ENCODE peak calls at places on chromosomes 13 and 19, in eight cellular contexts. One of them, this sample, is unnamed.

GRCh38 chr19:23981863-23982262 is 67.2 kb downstream of the ZNF726 start:
- ATAC-seq in HepG2: no peak
- ATAC-seq in Panc1: no peak
- ATAC-seq in HCT116: no peak
- ATAC-seq in GM23338: no peak
- ATAC-seq in K562: no peak
- ATAC-seq in upper lobe of left lung: no peak
- ATAC-seq in GM12878: no peak
- ATAC-seq in this sample: no peak

GRCh38 chr19:8116437-8117293 is 32.7 kb downstream of the FBN3 start:
- ATAC-seq in HepG2: peak
- ATAC-seq in Panc1: peak
- ATAC-seq in HCT116: peak
- ATAC-seq in GM23338: no peak
- ATAC-seq in K562: no peak
- ATAC-seq in upper lobe of left lung: no peak
- ATAC-seq in GM12878: peak
- ATAC-seq in this sample: no peak

GRCh38 chr13:113275387-113275786 is 21.7 kb upstream of the LAMP1 start:
- ATAC-seq in HepG2: peak
- ATAC-seq in Panc1: peak
- ATAC-seq in HCT116: peak
- ATAC-seq in GM23338: peak
- ATAC-seq in K562: peak
- ATAC-seq in upper lobe of left lung: peak
- ATAC-seq in GM12878: peak
- ATAC-seq in this sample: no peak

GRCh38 chr19:2586196-2586595 is 110.3 kb downstream of the GADD45B start:
- ATAC-seq in HepG2: no peak
- ATAC-seq in Panc1: no peak
- ATAC-seq in HCT116: no peak
- ATAC-seq in GM23338: no peak
- ATAC-seq in K562: no peak
- ATAC-seq in upper lobe of left lung: no peak
- ATAC-seq in GM12878: no peak
- ATAC-seq in this sample: no peak

GRCh38 chr13:87311165-87311564 is 360.0 kb upstream of the SLITRK5 start:
- ATAC-seq in HepG2: no peak
- ATAC-seq in Panc1: no peak
- ATAC-seq in HCT116: no peak
- ATAC-seq in GM23338: no peak
- ATAC-seq in K562: no peak
- ATAC-seq in upper lobe of left lung: no peak
- ATAC-seq in GM12878: peak
- ATAC-seq in this sample: no peak

GRCh38 chr13:112013665-112014064 is 53.3 kb upstream of the SOX1 start:
- ATAC-seq in HepG2: no peak
- ATAC-seq in Panc1: no peak
- ATAC-seq in HCT116: no peak
- ATAC-seq in GM23338: no peak
- ATAC-seq in K562: no peak
- ATAC-seq in upper lobe of left lung: no peak
- ATAC-seq in GM12878: no peak
- ATAC-seq in this sample: no peak

GRCh38 chr13:40764587-40765403 is 6.2 kb downstream of the MRPS31 start:
- ATAC-seq in HepG2: no peak
- ATAC-seq in Panc1: no peak
- ATAC-seq in HCT116: no peak
- ATAC-seq in GM23338: no peak
- ATAC-seq in K562: no peak
- ATAC-seq in upper lobe of left lung: no peak
- ATAC-seq in GM12878: peak
- ATAC-seq in this sample: no peak

GRCh38 chr19:8340341-8341096 is 2.5 kb downstream of the KANK3 start:
- ATAC-seq in HepG2: peak
- ATAC-seq in Panc1: no peak
- ATAC-seq in HCT116: no peak
- ATAC-seq in GM23338: peak
- ATAC-seq in K562: peak
- ATAC-seq in upper lobe of left lung: peak
- ATAC-seq in GM12878: no peak
- ATAC-seq in this sample: peak

GRCh38 chr13:50589651-50590054 is 253.8 kb downstream of the DLEU7 start:
- ATAC-seq in HepG2: no peak
- ATAC-seq in Panc1: peak
- ATAC-seq in HCT116: no peak
- ATAC-seq in GM23338: no peak
- ATAC-seq in K562: peak
- ATAC-seq in upper lobe of left lung: peak
- ATAC-seq in GM12878: no peak
- ATAC-seq in this sample: no peak
- TF ChIP-seq POLR2AphosphoS5 in HepG2: no peak
- TF ChIP-seq POLR2AphosphoS5 in Panc1: no peak
- TF ChIP-seq POLR2AphosphoS5 in HCT116: no peak
- TF ChIP-seq POLR2AphosphoS5 in GM23338: no peak
- TF ChIP-seq POLR2AphosphoS5 in K562: no peak
- TF ChIP-seq POLR2AphosphoS5 in upper lobe of left lung: no peak
- TF ChIP-seq POLR2AphosphoS5 in GM12878: no peak
- TF ChIP-seq POLR2AphosphoS5 in this sample: no peak

GRCh38 chr19:15448014-15448777 is 1.6 kb downstream of the WIZ start:
- ATAC-seq in HepG2: no peak
- ATAC-seq in Panc1: no peak
- ATAC-seq in HCT116: no peak
- ATAC-seq in GM23338: no peak
- ATAC-seq in K562: no peak
- ATAC-seq in upper lobe of left lung: no peak
- ATAC-seq in GM12878: no peak
- ATAC-seq in this sample: no peak

GRCh38 chr19:15448778-15449619 is 757 bp downstream of the WIZ start:
- ATAC-seq in HepG2: peak
- ATAC-seq in Panc1: peak
- ATAC-seq in HCT116: no peak
- ATAC-seq in GM23338: peak
- ATAC-seq in K562: no peak
- ATAC-seq in upper lobe of left lung: no peak
- ATAC-seq in GM12878: peak
- ATAC-seq in this sample: no peak

GRCh38 chr19:15452111-15453047 is 2.6 kb upstream of the WIZ start:
- ATAC-seq in HepG2: peak
- ATAC-seq in Panc1: peak
- ATAC-seq in HCT116: peak
- ATAC-seq in GM23338: peak
- ATAC-seq in K562: peak
- ATAC-seq in upper lobe of left lung: peak
- ATAC-seq in GM12878: peak
- ATAC-seq in this sample: peak

GRCh38 chr19:15450528-15450890 is 753 bp upstream of the WIZ start:
- ATAC-seq in HepG2: no peak
- ATAC-seq in Panc1: no peak
- ATAC-seq in HCT116: no peak
- ATAC-seq in GM23338: no peak
- ATAC-seq in K562: no peak
- ATAC-seq in upper lobe of left lung: no peak
- ATAC-seq in GM12878: no peak
- ATAC-seq in this sample: no peak

DNA sequence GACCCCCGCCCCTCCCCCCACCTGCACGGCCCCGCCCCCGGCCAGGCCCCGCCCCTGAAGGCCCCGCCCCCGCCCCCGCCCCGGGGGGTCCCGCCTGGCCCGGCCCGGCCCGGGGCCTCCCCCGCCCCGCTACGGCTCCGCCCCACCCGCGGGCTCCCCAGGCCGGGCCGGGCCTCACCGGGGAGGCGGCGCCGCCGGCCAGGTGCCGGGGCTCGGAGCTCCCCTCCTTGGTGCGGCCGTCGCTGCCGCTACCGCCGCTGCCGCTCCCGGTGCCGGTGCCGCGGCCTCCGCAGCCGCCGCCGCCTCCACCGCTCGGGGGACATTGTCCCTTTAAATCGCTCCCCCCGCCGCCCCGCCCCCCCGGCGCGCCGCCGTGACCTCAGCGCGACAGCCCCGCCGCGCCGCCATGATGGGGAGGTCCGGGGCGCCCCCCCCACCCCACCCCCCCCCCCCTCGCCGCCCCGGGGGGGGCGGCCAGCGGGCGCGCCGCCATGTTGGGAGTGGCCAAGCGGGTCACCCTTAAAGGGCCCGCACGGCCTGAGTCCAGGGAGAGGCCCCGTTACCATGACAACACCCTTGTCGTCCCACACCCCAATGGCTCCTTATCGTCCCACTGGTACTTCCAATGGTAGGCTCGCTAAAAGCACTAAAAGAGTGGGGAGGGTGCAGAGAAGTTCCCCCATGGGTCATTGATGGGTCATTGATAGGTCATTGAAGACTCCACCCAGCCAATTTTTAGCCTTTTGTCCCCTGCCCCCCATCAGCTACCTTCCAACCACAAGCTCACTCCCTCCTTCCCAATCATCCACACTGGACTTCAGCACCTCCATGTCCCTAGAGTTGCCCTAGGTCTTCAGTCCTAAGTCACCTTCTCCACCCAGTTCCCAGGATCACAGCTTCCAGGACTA is at the start of gene WIZ:
- ATAC-seq in HepG2: no peak
- ATAC-seq in Panc1: peak
- ATAC-seq in HCT116: peak
- ATAC-seq in GM23338: no peak
- ATAC-seq in K562: peak
- ATAC-seq in upper lobe of left lung: peak
- ATAC-seq in GM12878: peak
- ATAC-seq in this sample: peak
- TF ChIP-seq POLR2AphosphoS5 in HepG2: no peak
- TF ChIP-seq POLR2AphosphoS5 in Panc1: no peak
- TF ChIP-seq POLR2AphosphoS5 in HCT116: no peak
- TF ChIP-seq POLR2AphosphoS5 in GM23338: no peak
- TF ChIP-seq POLR2AphosphoS5 in K562: no peak
- TF ChIP-seq POLR2AphosphoS5 in upper lobe of left lung: peak
- TF ChIP-seq POLR2AphosphoS5 in GM12878: peak
- TF ChIP-seq POLR2AphosphoS5 in this sample: no peak

GRCh38 chr13:21060827-21061076 is 634 bp downstream of the LATS2 start:
- ATAC-seq in HepG2: no peak
- ATAC-seq in Panc1: peak
- ATAC-seq in HCT116: no peak
- ATAC-seq in GM23338: no peak
- ATAC-seq in K562: no peak
- ATAC-seq in upper lobe of left lung: no peak
- ATAC-seq in GM12878: no peak
- ATAC-seq in this sample: no peak

GRCh38 chr13:21063031-21063430 is 1.6 kb upstream of the LATS2 start:
- ATAC-seq in HepG2: no peak
- ATAC-seq in Panc1: no peak
- ATAC-seq in HCT116: no peak
- ATAC-seq in GM23338: no peak
- ATAC-seq in K562: no peak
- ATAC-seq in upper lobe of left lung: no peak
- ATAC-seq in GM12878: no peak
- ATAC-seq in this sample: no peak

GRCh38 chr13:21061077-21061945 is at the start of gene LATS2:
- ATAC-seq in HepG2: peak
- ATAC-seq in Panc1: peak
- ATAC-seq in HCT116: peak
- ATAC-seq in GM23338: peak
- ATAC-seq in K562: peak
- ATAC-seq in upper lobe of left lung: peak
- ATAC-seq in GM12878: peak
- ATAC-seq in this sample: peak

GRCh38 chr13:21058361-21058760 is 3.0 kb downstream of the LATS2 start:
- ATAC-seq in HepG2: no peak
- ATAC-seq in Panc1: no peak
- ATAC-seq in HCT116: no peak
- ATAC-seq in GM23338: no peak
- ATAC-seq in K562: no peak
- ATAC-seq in upper lobe of left lung: no peak
- ATAC-seq in GM12878: no peak
- ATAC-seq in this sample: no peak

DNA sequence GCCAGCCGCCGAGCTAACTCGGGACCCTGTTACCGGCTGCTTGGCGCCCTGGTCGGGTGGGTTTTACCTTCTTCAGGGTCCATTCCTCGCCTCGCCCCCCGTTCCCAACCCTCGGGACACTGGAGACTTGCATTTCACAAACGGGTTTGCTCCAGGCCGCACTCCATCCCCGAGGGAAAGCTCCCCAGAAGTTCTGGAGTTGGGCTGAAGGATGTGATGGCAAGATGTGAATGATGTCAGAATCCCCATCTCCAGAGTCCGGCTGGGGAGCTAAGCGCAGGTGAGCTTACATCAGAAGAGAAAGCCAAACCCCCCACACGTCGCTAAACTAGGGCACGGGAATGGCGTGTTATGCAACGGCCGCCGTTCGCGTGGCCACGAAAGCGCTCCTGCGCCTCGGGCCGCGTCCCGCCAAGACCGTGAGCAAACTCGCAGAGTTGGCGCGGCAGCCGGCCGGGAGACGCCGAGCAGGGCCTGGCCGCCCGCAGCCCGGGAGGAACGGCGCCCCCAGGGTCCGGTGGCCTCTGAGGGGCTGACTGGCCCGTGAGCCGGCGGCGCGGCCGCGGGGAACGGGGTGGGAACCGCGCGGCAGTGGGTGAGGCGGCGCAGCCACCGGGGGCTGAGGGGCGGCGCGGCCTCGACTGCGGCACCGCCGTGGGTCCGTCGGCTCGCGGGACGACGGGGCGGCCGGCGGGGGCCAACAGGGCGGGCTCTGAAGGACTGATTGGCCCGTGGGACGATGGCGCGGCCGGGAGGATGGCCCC is 1.1 kb downstream of the LATS2 start:
- ATAC-seq in HepG2: peak
- ATAC-seq in Panc1: peak
- ATAC-seq in HCT116: peak
- ATAC-seq in GM23338: peak
- ATAC-seq in K562: no peak
- ATAC-seq in upper lobe of left lung: peak
- ATAC-seq in GM12878: no peak
- ATAC-seq in this sample: peak
- TF ChIP-seq POLR2AphosphoS5 in HepG2: no peak
- TF ChIP-seq POLR2AphosphoS5 in Panc1: no peak
- TF ChIP-seq POLR2AphosphoS5 in HCT116: no peak
- TF ChIP-seq POLR2AphosphoS5 in GM23338: no peak
- TF ChIP-seq POLR2AphosphoS5 in K562: no peak
- TF ChIP-seq POLR2AphosphoS5 in upper lobe of left lung: peak
- TF ChIP-seq POLR2AphosphoS5 in GM12878: no peak
- TF ChIP-seq POLR2AphosphoS5 in this sample: peak

DNA sequence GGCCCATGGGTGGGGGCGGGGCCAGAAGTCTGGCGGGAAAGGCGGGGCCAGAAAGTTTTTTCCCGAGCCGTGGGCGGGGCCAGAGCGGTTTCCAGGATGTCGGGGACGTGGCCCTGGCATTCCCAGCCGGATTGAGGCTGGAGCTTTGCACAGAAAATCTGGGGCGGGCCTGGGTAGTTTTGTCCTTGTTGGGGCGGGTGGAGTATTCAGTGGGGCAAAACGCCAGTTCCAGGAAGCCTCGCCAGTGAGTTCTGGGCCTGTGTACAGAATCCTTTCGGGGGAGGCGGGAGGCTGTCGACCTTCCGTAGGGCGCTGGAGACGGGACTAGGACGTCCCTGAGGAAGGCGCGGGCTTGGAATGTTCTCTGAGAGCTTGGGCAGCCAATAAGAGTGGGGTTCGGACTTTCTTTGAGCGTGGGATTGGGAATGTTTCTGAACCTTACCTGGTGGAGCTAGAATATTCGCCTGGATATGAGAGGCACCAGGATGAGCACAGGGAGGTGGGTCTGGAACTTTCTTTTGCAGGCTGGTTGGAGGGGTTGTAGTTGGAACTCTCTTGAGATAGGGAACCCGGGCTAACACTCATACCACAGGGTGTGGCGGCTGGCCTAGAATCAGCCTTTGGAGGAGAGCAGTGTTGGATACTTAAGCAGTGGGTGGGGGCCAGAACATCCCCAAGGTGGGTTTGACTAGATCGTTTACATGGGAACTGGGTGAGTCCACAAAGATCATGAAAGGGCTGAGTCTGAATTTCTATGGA is 1.3 kb downstream of the CCDC9 start:
- ATAC-seq in HepG2: peak
- ATAC-seq in Panc1: peak
- ATAC-seq in HCT116: peak
- ATAC-seq in GM23338: peak
- ATAC-seq in K562: peak
- ATAC-seq in upper lobe of left lung: no peak
- ATAC-seq in GM12878: peak
- ATAC-seq in this sample: peak
- TF ChIP-seq POLR2AphosphoS5 in HepG2: peak
- TF ChIP-seq POLR2AphosphoS5 in Panc1: peak
- TF ChIP-seq POLR2AphosphoS5 in HCT116: peak
- TF ChIP-seq POLR2AphosphoS5 in GM23338: peak
- TF ChIP-seq POLR2AphosphoS5 in K562: peak
- TF ChIP-seq POLR2AphosphoS5 in upper lobe of left lung: peak
- TF ChIP-seq POLR2AphosphoS5 in GM12878: no peak
- TF ChIP-seq POLR2AphosphoS5 in this sample: peak